ENCODE peak calls at places on chromosomes 4 and X, in five cellular contexts. One of them, this sample, is unnamed.

GRCh38 chr4:182213024-182213423 is 30.2 kb upstream of the TENM3 start:
- DNase-seq in transverse colon: no peak
- DNase-seq in HCT116: no peak
- DNase-seq in choroid plexus epithelial cell: peak; percentile 60
- DNase-seq in gastrocnemius medialis: no peak
- DNase-seq in this sample: no peak

GRCh38 chr4:185671041-185671440 is 135.7 kb upstream of the PDLIM3 start:
- DNase-seq in HCT116: no peak
- DNase-seq in choroid plexus epithelial cell: no peak
- DNase-seq in gastrocnemius medialis: no peak
- DNase-seq in transverse colon: no peak
- DNase-seq in this sample: no peak

GRCh38 chrX:132292753-132293152 is 73.5 kb upstream of the RAP2C start:
- DNase-seq in choroid plexus epithelial cell: peak; percentile 75
- DNase-seq in HCT116: peak; percentile 15
- DNase-seq in transverse colon: peak; percentile 12
- DNase-seq in gastrocnemius medialis: peak; percentile 2
- DNase-seq in this sample: peak; percentile 2

GRCh38 chrX:1449581-1450149 is 3.0 kb downstream of the ASMTL start:
- DNase-seq in HCT116: no peak
- DNase-seq in transverse colon: no peak
- DNase-seq in gastrocnemius medialis: no peak
- DNase-seq in choroid plexus epithelial cell: no peak
- DNase-seq in this sample: no peak

GRCh38 chrX:8849462-8849861 is 48.3 kb upstream of the FAM9A start:
- DNase-seq in choroid plexus epithelial cell: peak; percentile 33
- DNase-seq in transverse colon: no peak
- DNase-seq in gastrocnemius medialis: no peak
- DNase-seq in HCT116: no peak
- DNase-seq in this sample: no peak

GRCh38 chrX:118807151-118808017 is 16.2 kb upstream of the ZCCHC12 start:
- DNase-seq in HCT116: peak; percentile 15
- DNase-seq in gastrocnemius medialis: peak; percentile 4
- DNase-seq in choroid plexus epithelial cell: peak; percentile 65
- DNase-seq in transverse colon: peak; percentile 47
- DNase-seq in this sample: no peak

GRCh38 chr4:149465941-149466340 is 349.7 kb downstream of the IQCM start:
- DNase-seq in transverse colon: no peak
- DNase-seq in gastrocnemius medialis: no peak
- DNase-seq in choroid plexus epithelial cell: peak; percentile 59
- DNase-seq in HCT116: no peak
- DNase-seq in this sample: no peak

GRCh38 chr4:121818215-121818614 is 5.5 kb downstream of the CCNA2 start:
- DNase-seq in choroid plexus epithelial cell: no peak
- DNase-seq in gastrocnemius medialis: no peak
- DNase-seq in HCT116: no peak
- DNase-seq in transverse colon: no peak
- DNase-seq in this sample: no peak

GRCh38 chrX:14027511-14028019 is 2.1 kb downstream of the GEMIN8 start:
- DNase-seq in HCT116: no peak
- DNase-seq in gastrocnemius medialis: no peak
- DNase-seq in choroid plexus epithelial cell: peak; percentile 46
- DNase-seq in transverse colon: no peak
- DNase-seq in this sample: no peak

GRCh38 chrX:22234380-22234779 is 38.3 kb upstream of the CBLL2 start:
- DNase-seq in gastrocnemius medialis: no peak
- DNase-seq in transverse colon: no peak
- DNase-seq in choroid plexus epithelial cell: no peak
- DNase-seq in HCT116: no peak
- DNase-seq in this sample: no peak

GRCh38 chr4:22245294-22245693 is 270.6 kb downstream of the ADGRA3 start:
- DNase-seq in HCT116: no peak
- DNase-seq in choroid plexus epithelial cell: no peak
- DNase-seq in gastrocnemius medialis: no peak
- DNase-seq in transverse colon: no peak
- DNase-seq in this sample: no peak
- H3K4me3 ChIP-seq in HCT116: no peak overlapping the region
- H3K4me3 ChIP-seq in choroid plexus epithelial cell: no peak overlapping the region
- H3K4me3 ChIP-seq in gastrocnemius medialis: no peak overlapping the region
- H3K4me3 ChIP-seq in transverse colon: no peak overlapping the region
- H3K4me3 ChIP-seq in this sample: no peak overlapping the region

DNA sequence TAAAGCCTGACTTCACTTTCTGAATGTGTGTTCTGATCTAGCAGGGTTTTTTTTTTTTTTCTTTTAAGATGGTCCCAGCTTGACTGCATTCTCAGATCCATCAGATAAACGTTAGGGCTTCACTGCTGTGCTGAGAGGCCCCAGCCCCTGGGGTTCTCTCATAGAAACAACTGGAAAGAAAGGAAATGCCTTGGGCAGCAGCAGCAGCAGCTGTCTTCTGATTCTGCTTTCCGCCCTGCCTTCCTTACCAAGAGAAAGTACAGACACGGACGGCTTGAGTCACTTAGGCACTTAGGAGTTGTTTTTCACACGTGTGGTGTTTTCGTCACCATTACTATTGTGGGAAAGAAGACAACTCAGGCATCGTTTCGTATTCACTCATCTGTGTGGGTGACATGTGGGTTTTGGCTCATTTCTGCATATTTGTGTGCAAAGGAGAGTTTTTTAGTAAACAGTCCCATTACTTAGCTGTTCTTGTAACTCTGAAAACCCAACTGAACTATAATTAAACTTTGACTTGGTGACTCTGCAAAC is 172.0 kb downstream of the PTTG2 start:
- DNase-seq in choroid plexus epithelial cell: peak; percentile 99
- DNase-seq in HCT116: no peak
- DNase-seq in transverse colon: peak; percentile 59
- DNase-seq in gastrocnemius medialis: peak; percentile 31
- DNase-seq in this sample: peak; percentile 97
- H3K4me3 ChIP-seq in choroid plexus epithelial cell: no peak overlapping the region
- H3K4me3 ChIP-seq in HCT116: no peak overlapping the region
- H3K4me3 ChIP-seq in transverse colon: no peak overlapping the region
- H3K4me3 ChIP-seq in gastrocnemius medialis: no peak overlapping the region
- H3K4me3 ChIP-seq in this sample: no peak overlapping the region

GRCh38 chrX:25003066-25003849 is 12.5 kb downstream of the ARX start:
- DNase-seq in transverse colon: no peak
- DNase-seq in choroid plexus epithelial cell: no peak
- DNase-seq in HCT116: no peak
- DNase-seq in gastrocnemius medialis: no peak
- DNase-seq in this sample: no peak

GRCh38 chrX:25004040-25004439 is 11.7 kb downstream of the ARX start:
- DNase-seq in HCT116: no peak
- DNase-seq in transverse colon: no peak
- DNase-seq in choroid plexus epithelial cell: no peak
- DNase-seq in gastrocnemius medialis: no peak
- DNase-seq in this sample: no peak

GRCh38 chrX:25004485-25005032 is 11.2 kb downstream of the ARX start:
- DNase-seq in transverse colon: no peak
- DNase-seq in HCT116: no peak
- DNase-seq in gastrocnemius medialis: no peak
- DNase-seq in choroid plexus epithelial cell: no peak
- DNase-seq in this sample: no peak

GRCh38 chrX:25001808-25002657 is 13.7 kb downstream of the ARX start:
- DNase-seq in HCT116: no peak
- DNase-seq in transverse colon: no peak
- DNase-seq in gastrocnemius medialis: no peak
- DNase-seq in choroid plexus epithelial cell: no peak
- DNase-seq in this sample: no peak

DNA sequence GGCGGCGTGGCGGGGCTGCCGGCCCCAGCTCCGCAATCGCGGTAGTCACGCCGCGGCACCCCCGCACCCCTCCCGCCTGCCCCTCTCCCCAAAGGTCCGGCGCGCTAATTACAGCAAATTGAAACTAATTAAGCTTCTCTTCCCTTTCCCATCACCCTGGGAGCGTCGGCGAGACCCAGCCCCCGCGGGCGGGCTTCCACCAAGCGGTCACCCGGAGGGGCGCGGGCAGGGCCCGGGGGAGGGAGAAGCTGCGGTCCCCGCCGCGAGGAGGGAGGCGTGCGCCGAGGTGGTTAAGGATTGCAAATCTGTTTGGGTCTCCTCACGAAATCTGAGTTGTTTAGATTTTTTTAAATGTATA is 13.1 kb downstream of the ARX start:
- DNase-seq in transverse colon: no peak
- DNase-seq in gastrocnemius medialis: no peak
- DNase-seq in choroid plexus epithelial cell: no peak
- DNase-seq in HCT116: no peak
- DNase-seq in this sample: no peak
- H3K4me3 ChIP-seq in transverse colon: no peak overlapping the region
- H3K4me3 ChIP-seq in gastrocnemius medialis: no peak overlapping the region
- H3K4me3 ChIP-seq in choroid plexus epithelial cell: peak overlapping the region; percentile 31
- H3K4me3 ChIP-seq in HCT116: no peak overlapping the region
- H3K4me3 ChIP-seq in this sample: no peak overlapping the region

GRCh38 chr4:76585897-76586360 is 150.9 kb downstream of the SHROOM3 start:
- DNase-seq in HCT116: peak; percentile 81
- DNase-seq in choroid plexus epithelial cell: peak; percentile 76
- DNase-seq in gastrocnemius medialis: no peak
- DNase-seq in transverse colon: peak; percentile 94
- DNase-seq in this sample: no peak
- H3K4me3 ChIP-seq in HCT116: peak overlapping the region; percentile 62
- H3K4me3 ChIP-seq in choroid plexus epithelial cell: peak overlapping the region; percentile 65
- H3K4me3 ChIP-seq in gastrocnemius medialis: peak overlapping the region; percentile 41
- H3K4me3 ChIP-seq in transverse colon: no peak overlapping the region
- H3K4me3 ChIP-seq in this sample: peak overlapping the region; percentile 48

DNA sequence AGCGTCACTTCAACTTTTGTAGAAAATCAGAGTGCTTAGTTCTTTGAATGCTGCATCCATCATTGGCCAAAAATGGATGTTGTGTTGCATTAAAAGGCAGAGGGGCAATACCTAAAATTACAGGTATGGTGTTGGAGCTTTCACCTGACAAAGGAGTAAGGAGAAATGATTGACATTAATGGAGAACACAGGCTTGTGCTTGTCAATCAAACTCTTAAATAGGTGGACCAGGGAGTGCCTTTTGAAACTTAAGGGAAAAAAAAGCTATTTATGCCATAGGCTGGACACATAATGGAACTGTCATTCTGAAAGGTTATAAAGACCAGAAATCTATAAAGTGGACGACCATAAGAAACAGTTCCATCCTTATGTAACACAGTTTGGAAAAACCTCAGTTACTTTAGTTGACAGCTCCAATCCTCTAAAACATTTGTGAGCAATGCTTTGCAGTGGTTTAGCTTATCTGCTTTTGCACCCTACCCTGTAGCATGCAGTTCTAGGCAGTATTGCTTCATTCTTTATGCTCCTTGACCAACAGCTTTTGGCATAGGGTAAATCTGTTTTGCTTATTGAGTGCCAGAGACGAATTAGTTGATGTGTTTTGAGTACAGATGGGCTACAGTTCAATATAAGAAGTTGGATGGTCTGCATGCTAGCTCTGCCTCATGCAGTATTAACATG is 2.4 kb downstream of the HADH start:
- DNase-seq in choroid plexus epithelial cell: peak; percentile 46
- DNase-seq in transverse colon: no peak
- DNase-seq in HCT116: no peak
- DNase-seq in gastrocnemius medialis: no peak
- DNase-seq in this sample: no peak
- H3K4me3 ChIP-seq in choroid plexus epithelial cell: no peak overlapping the region
- H3K4me3 ChIP-seq in transverse colon: no peak overlapping the region
- H3K4me3 ChIP-seq in HCT116: no peak overlapping the region
- H3K4me3 ChIP-seq in gastrocnemius medialis: peak overlapping the region; percentile 76
- H3K4me3 ChIP-seq in this sample: no peak overlapping the region

DNA sequence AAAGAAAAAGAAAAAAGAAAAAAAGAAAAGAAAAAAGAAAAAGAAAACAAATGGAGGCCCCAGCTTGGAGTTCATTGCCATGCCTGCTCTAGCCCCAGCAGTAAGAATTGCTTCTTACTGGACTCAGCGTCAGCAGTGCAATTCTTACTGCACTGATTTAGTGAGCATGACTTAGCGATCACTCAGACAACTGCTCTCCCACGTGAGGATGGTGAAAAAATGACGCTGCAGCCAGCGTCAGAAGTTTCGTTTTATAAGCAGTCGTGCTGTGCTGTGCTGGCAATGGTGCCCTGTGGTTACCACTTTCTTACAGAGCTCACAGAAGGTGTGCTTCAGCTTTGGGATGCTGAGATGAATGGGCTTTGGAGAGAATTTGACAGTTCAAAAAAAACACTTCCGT is 68.3 kb upstream of the DDX3X start:
- DNase-seq in choroid plexus epithelial cell: peak; percentile 33
- DNase-seq in gastrocnemius medialis: peak; percentile 4
- DNase-seq in transverse colon: peak; percentile 41
- DNase-seq in HCT116: no peak
- DNase-seq in this sample: no peak
- H3K4me3 ChIP-seq in choroid plexus epithelial cell: peak overlapping the region; percentile 14
- H3K4me3 ChIP-seq in gastrocnemius medialis: peak overlapping the region; percentile 17
- H3K4me3 ChIP-seq in transverse colon: no peak overlapping the region
- H3K4me3 ChIP-seq in HCT116: no peak overlapping the region
- H3K4me3 ChIP-seq in this sample: no peak overlapping the region

This sample was measured in kidney epithelial cell.